ENCODE peak calls at places on chromosomes 11 and 22, in six cellular contexts. G is tibial nerve, Z is foreskin fibroblast, R is ascending aorta, T is GM06990, N is A673. X is an unnamed sample.

GRCh38 chr11:123100378-123101085 is 38.6 kb upstream of the HSPA8 start:
- DNase-seq in G (no peak), Z (no peak), R (no peak), T (no peak), N (no peak), X (no peak)

GRCh38 chr11:116376547-116376946 is 396.2 kb downstream of the BUD13 start:
- DNase-seq in G (no peak), Z (no peak), R (no peak), T (no peak), N (no peak), X (no peak)

GRCh38 chr11:12242071-12242672 is 131.8 kb downstream of the MICAL2 start:
- DNase-seq in G (no peak), Z (no peak), R (no peak), T (no peak), N (no peak), X (no peak)

GRCh38 chr11:46889251-46889650 is 29.1 kb downstream of the LRP4 start:
- DNase-seq in G (no peak), Z (no peak), R (no peak), T (no peak), N (no peak), X (no peak)

GRCh38 chr11:2789791-2790580 is 90.2 kb upstream of the KCNQ1OT1 start:
- DNase-seq in G (peak), Z (no peak), R (peak), T (no peak), N (no peak), X (no peak)

GRCh38 chr22:45270095-45271020 is 14.4 kb upstream of the UPK3A start:
- DNase-seq in G (no peak), Z (no peak), R (no peak), T (no peak), N (peak), X (no peak)

GRCh38 chr11:61369372-61370348 is 7.5 kb downstream of the TMEM138 start:
- DNase-seq in G (peak), Z (peak), R (no peak), T (no peak), N (no peak), X (peak)

GRCh38 chr11:121841487-121842167 is 274.4 kb downstream of the BLID start:
- DNase-seq in G (no peak), Z (peak), R (no peak), T (no peak), N (peak), X (no peak)

GRCh38 chr22:38716271-38716670 is 10.5 kb downstream of the GTPBP1 start:
- DNase-seq in G (no peak), Z (no peak), R (no peak), T (no peak), N (no peak), X (no peak)

GRCh38 chr11:34531663-34532062 is 18.1 kb upstream of the ELF5 start:
- DNase-seq in G (no peak), Z (no peak), R (no peak), T (no peak), N (no peak), X (no peak)

GRCh38 chr11:18958221-18958910 is 19.2 kb upstream of the MRGPRX1 start:
- DNase-seq in G (no peak), Z (no peak), R (no peak), T (no peak), N (no peak), X (no peak)

GRCh38 chr11:10770626-10771254 is 19.7 kb downstream of the CTR9 start:
- DNase-seq in G (no peak), Z (no peak), R (no peak), T (no peak), N (peak), X (no peak)

GRCh38 chr11:63802637-63803414 is 10.4 kb upstream of the SPINDOC start:
- DNase-seq in G (no peak), Z (peak), R (no peak), T (no peak), N (peak), X (no peak)

GRCh38 chr11:2589538-2589934 is 110.3 kb downstream of the KCNQ1OT1 start:
- DNase-seq in G (no peak), Z (no peak), R (no peak), T (no peak), N (no peak), X (no peak)

GRCh38 chr22:22923379-22923778 is 35.8 kb downstream of the IGLL5 start:
- DNase-seq in G (no peak), Z (no peak), R (no peak), T (no peak), N (no peak), X (no peak)

GRCh38 chr22:29610780-29611179 is 7.3 kb downstream of the NF2 start:
- DNase-seq in G (no peak), Z (no peak), R (no peak), T (no peak), N (no peak), X (no peak)

GRCh38 chr11:26510201-26510600 is 61.9 kb downstream of the MUC15 start:
- DNase-seq in G (no peak), Z (no peak), R (no peak), T (no peak), N (no peak), X (no peak)

GRCh38 chr22:22730655-22731373 is 86.4 kb downstream of the GGTLC2 start:
- DNase-seq in G (no peak), Z (no peak), R (no peak), T (no peak), N (no peak), X (no peak)

GRCh38 chr22:47839586-47840245 is 1077.3 kb downstream of the TBC1D22A start:
- DNase-seq in G (no peak), Z (no peak), R (no peak), T (no peak), N (no peak), X (no peak)

GRCh38 chr22:47835726-47836125 is 1073.3 kb downstream of the TBC1D22A start:
- DNase-seq in G (no peak), Z (peak), R (no peak), T (no peak), N (no peak), X (no peak)

GRCh38 chr22:47841166-47841565 is 1078.7 kb downstream of the TBC1D22A start:
- DNase-seq in G (no peak), Z (no peak), R (no peak), T (no peak), N (no peak), X (no peak)

GRCh38 chr22:47836957-47837356 is 1074.5 kb downstream of the TBC1D22A start:
- DNase-seq in G (no peak), Z (peak), R (no peak), T (no peak), N (no peak), X (no peak)

DNA sequence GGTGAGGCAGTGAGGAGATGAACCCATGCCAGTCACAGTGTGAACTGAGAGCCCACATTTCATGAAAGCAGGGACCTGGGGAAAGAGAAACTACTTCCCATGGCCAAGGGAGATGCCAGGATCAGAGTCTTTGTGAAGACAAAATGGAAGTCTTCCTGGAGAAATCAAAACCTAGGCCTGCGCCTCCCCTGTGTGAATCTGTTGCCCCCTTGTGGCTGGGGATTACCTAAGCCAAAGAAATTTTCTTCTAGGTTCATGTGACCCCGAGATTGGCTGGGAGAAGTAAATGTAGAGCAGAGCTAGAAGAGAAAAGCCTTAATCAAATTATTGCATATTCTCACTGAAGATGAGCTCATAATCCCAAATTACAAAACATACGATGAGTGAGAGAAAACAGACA is 1075.3 kb downstream of the TBC1D22A start:
- DNase-seq in G (no peak), Z (no peak), R (no peak), T (no peak), N (peak), X (no peak)
- TF ChIP-seq CTCF in G (no peak), Z (peak), R (no peak), T (peak), N (peak), X (peak)

GRCh38 chr11:69165775-69166174 is 10.0 kb downstream of the SMIM38 start:
- DNase-seq in G (no peak), Z (no peak), R (no peak), T (no peak), N (no peak), X (no peak)

GRCh38 chr11:69167916-69168691 is 12.4 kb downstream of the SMIM38 start:
- DNase-seq in G (no peak), Z (no peak), R (no peak), T (no peak), N (no peak), X (no peak)

GRCh38 chr11:69167130-69167915 is 11.6 kb downstream of the SMIM38 start:
- DNase-seq in G (no peak), Z (no peak), R (no peak), T (no peak), N (peak), X (no peak)

GRCh38 chr11:69164824-69165223 is 9.1 kb downstream of the SMIM38 start:
- DNase-seq in G (no peak), Z (no peak), R (no peak), T (no peak), N (no peak), X (no peak)

DNA sequence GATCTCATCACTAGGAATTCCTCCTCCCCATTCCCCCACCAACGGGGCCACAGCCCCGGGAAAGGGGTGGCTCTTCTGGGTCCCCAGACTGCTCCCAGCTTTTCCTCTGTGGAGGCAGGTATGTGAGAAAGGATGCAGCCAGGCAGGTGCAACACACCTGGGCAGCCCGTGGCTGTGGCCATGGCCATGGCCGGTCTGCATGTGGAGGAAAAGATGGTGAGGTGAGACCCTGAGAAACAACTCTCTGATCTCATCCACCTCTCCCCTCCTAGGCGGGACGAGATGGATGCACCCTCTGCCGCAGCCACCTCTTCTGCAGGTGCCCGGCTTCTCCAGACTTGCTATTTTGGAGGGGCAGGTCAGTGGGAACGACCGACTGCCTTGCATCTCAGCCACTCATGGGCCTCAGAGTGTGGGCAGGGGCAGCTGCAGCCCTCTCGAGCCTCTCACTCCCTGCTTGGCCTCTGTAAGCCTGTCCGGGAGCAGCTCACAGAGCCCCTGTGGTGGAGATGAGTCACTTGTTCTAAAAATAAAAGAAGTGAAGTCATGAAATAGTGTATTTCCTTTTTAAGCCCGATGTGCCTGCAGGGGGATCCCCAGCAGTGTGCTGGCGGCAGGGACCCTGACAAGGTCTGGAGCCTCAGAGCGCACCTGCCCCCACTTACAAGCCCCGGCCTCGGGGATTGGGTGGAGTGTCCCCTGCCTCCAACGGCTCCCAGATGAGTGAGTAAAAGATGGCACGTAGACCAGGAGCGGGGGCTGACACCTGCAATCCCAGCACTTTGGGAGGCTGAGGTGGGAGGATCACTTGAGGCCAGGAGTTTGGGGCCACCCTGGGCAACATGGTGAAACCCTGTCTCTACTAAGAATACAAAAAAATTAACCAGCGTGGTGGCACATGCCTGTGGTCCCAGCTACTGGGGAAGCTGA is 10.7 kb downstream of the SMIM38 start:
- DNase-seq in G (no peak), Z (peak), R (peak), T (peak), N (peak), X (peak)
- TF ChIP-seq CTCF in G (no peak), Z (peak), R (peak), T (no peak), N (no peak), X (no peak)

DNA sequence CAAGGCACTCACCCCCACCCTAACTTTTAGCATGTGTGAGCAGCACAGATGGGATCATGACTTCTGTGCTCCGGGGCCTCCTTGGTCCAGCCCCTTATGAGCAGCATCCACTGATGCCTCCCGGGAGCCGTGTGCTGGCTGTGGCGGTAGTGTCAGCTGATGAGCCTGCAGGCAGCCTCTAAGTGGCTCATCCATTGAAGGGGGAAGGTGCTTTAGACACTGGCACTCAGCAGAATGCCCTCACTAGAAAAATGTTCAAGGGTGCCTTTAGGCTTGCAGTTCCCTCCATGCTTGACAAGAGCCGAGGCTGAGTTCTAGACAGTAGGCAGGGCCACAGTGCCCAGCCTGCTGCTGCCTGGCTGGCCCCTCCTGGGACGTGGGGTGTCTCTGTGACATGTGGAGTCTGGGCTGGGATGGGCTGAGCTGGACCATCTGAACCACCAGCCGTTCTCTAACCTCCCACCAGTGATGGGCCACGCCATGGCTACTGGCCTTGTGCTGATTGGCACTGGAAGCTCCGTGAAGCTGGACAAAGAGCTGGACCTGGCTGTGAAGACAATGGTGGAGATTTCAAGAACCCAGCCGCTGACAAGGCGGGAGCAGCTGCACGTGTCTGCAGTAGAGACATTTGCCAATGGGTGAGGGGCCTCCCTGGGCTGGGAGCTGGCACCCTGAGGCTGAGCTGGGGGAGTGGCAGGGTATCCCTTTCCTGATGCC is 5.8 kb downstream of the TTC38 start:
- DNase-seq in G (no peak), Z (no peak), R (no peak), T (no peak), N (no peak), X (no peak)
- TF ChIP-seq CTCF in G (no peak), Z (no peak), R (no peak), T (no peak), N (no peak), X (no peak)

GRCh38 chr11:71371674-71372069 is 76.5 kb downstream of the DHCR7 start:
- DNase-seq in G (no peak), Z (no peak), R (no peak), T (no peak), N (no peak), X (no peak)

GRCh38 chr11:71372693-71373657 is 75.2 kb downstream of the DHCR7 start:
- DNase-seq in G (no peak), Z (peak), R (no peak), T (peak), N (no peak), X (no peak)

GRCh38 chr11:71369411-71369810 is 78.8 kb downstream of the DHCR7 start:
- DNase-seq in G (no peak), Z (no peak), R (no peak), T (no peak), N (no peak), X (no peak)

GRCh38 chr11:71370020-71370747 is 78.0 kb downstream of the DHCR7 start:
- DNase-seq in G (no peak), Z (no peak), R (no peak), T (no peak), N (no peak), X (no peak)

GRCh38 chr11:71370895-71371673 is 77.1 kb downstream of the DHCR7 start:
- DNase-seq in G (no peak), Z (no peak), R (no peak), T (no peak), N (no peak), X (no peak)
- TF ChIP-seq CTCF in G (no peak), Z (no peak), R (no peak), T (peak), N (no peak), X (peak)

GRCh38 chr11:69114362-69114761 is 41.4 kb upstream of the SMIM38 start:
- DNase-seq in G (no peak), Z (no peak), R (no peak), T (no peak), N (no peak), X (no peak)
- TF ChIP-seq CTCF in G (no peak), Z (no peak), R (no peak), T (no peak), N (no peak), X (no peak)

GRCh38 chr11:45213316-45213665 is 66.9 kb downstream of the PRDM11 start:
- DNase-seq in G (no peak), Z (no peak), R (no peak), T (no peak), N (no peak), X (no peak)
- TF ChIP-seq CTCF in G (no peak), Z (no peak), R (no peak), T (no peak), N (no peak), X (no peak)

GRCh38 chr11:40129276-40129675 is 1330.2 kb downstream of the LRRC4C start:
- DNase-seq in G (no peak), Z (no peak), R (no peak), T (no peak), N (peak), X (peak)

GRCh38 chr11:40130427-40130826 is 1329.0 kb downstream of the LRRC4C start:
- DNase-seq in G (no peak), Z (no peak), R (no peak), T (no peak), N (peak), X (no peak)

DNA sequence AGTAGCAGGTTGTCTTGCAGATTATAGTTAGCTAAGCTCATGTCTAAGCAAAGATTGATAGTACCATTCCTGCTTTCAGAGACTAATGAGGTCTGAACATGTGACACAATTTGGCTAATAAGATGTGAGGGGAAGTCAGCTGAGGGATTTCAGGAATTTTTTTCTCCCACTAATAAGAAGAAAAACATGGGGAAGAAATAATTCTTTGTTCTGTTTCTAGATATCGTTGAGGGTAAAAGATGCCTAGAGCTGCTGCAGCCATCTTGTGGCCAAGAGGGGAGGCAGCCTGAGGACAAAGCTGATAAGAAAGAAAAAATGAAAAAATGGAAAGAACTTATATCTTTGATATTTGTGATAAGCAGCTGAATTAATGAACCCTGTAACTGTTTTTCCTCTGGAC is 1334.4 kb downstream of the LRRC4C start:
- DNase-seq in G (no peak), Z (no peak), R (no peak), T (no peak), N (peak), X (no peak)
- TF ChIP-seq CTCF in G (no peak), Z (no peak), R (no peak), T (no peak), N (peak), X (peak)